ENCODE peak calls at places on chromosome 11, in ten cellular contexts. Y is lung microvascular endothelial cell, C is CMK, M is GM03348, G is Calu3, W is glutamatergic neuron, O is germinal center, U is Daoy, K is RPMI7951, R is GM06990. D is an unnamed sample.
A peak's percentile ranks its signal among the peaks of the same experiment; 100 is the strongest.

GRCh38 chr11:35116762-35117588 is 22.0 kb upstream of the CD44 start:
- DNase-seq in K (peak; percentile 85), C (no peak), M (no peak), O (no peak), U (peak; percentile 42), G (no peak), Y (no peak), W (no peak), R (no peak), D (no peak)

GRCh38 chr11:33532720-33533119 is 167.9 kb downstream of the C11orf91 start:
- DNase-seq in W (no peak), G (no peak), K (no peak), O (no peak), R (no peak), M (no peak), C (no peak), U (no peak), Y (no peak), D (no peak)

GRCh38 chr11:77325159-77325558 is 23.7 kb upstream of the GDPD4 start:
- DNase-seq in C (no peak), M (no peak), G (no peak), W (no peak), K (no peak), U (no peak), Y (no peak), O (no peak), R (no peak), D (no peak)

GRCh38 chr11:14774738-14775137 is 117.3 kb downstream of the CYP2R1 start:
- DNase-seq in U (no peak), G (no peak), K (no peak), M (no peak), Y (no peak), O (no peak), R (no peak), W (no peak), C (no peak), D (no peak)

GRCh38 chr11:11027271-11027670 is 169.4 kb upstream of the ZBED5 start:
- DNase-seq in R (no peak), M (peak; percentile 72), C (no peak), G (no peak), W (no peak), Y (no peak), U (peak; percentile 18), O (no peak), K (peak; percentile 57), D (peak; percentile 88)

GRCh38 chr11:68683952-68684384 is 376 bp upstream of the GAL start:
- DNase-seq in G (no peak), Y (no peak), U (no peak), W (peak; percentile 20), M (no peak), K (no peak), R (no peak), C (no peak), O (no peak), D (no peak)

GRCh38 chr11:2796091-2796490 is 89.5 kb downstream of the CDKN1C start:
- DNase-seq in O (no peak), C (no peak), G (no peak), U (no peak), M (no peak), K (no peak), R (no peak), Y (no peak), W (peak; percentile 4), D (no peak)

GRCh38 chr11:111194789-111195188 is 50.7 kb upstream of the POU2AF2 start:
- DNase-seq in O (no peak), Y (no peak), R (no peak), U (no peak), M (no peak), K (no peak), W (no peak), G (no peak), C (peak; percentile 38), D (no peak)

GRCh38 chr11:13358871-13359270 is 81.3 kb downstream of the BMAL1 start:
- DNase-seq in R (no peak), U (peak; percentile 10), O (no peak), G (no peak), W (no peak), Y (no peak), C (no peak), K (peak; percentile 20), M (no peak), D (peak; percentile 48)

GRCh38 chr11:46554205-46555162 is 39.3 kb downstream of the AMBRA1 start:
- DNase-seq in M (peak; percentile 68), Y (peak; percentile 50), C (no peak), G (peak; percentile 49), W (no peak), R (no peak), O (no peak), U (peak; percentile 51), K (peak; percentile 64), D (peak; percentile 48)

GRCh38 chr11:113574586-113574985 is 99.4 kb upstream of the DRD2 start:
- DNase-seq in C (no peak), W (no peak), R (no peak), M (no peak), K (peak; percentile 82), O (no peak), G (no peak), Y (no peak), U (no peak), D (no peak)

GRCh38 chr11:18347471-18348125 is 25.2 kb downstream of the GTF2H1 start:
- DNase-seq in Y (no peak), G (no peak), R (no peak), U (no peak), O (no peak), M (peak; percentile 40), K (peak; percentile 25), C (no peak), W (no peak), D (peak; percentile 81)

GRCh38 chr11:65962136-65962564 is 616 bp downstream of the SART1 start:
- DNase-seq in O (no peak), Y (no peak), R (no peak), K (no peak), M (no peak), G (no peak), C (no peak), W (no peak), U (no peak), D (no peak)

GRCh38 chr11:128709402-128709801 is 15.5 kb downstream of the FLI1 start:
- DNase-seq in C (no peak), M (peak; percentile 67), W (no peak), U (peak; percentile 91), K (peak; percentile 91), O (no peak), Y (peak; percentile 99), R (no peak), G (peak; percentile 37), D (peak; percentile 82)

GRCh38 chr11:111064118-111064517 is 181.4 kb upstream of the POU2AF2 start:
- DNase-seq in U (no peak), G (no peak), C (no peak), K (peak; percentile 61), Y (no peak), O (no peak), R (no peak), M (no peak), W (no peak), D (peak; percentile 54)

GRCh38 chr11:87331273-87331672 is 293.5 kb downstream of the TMEM135 start:
- DNase-seq in Y (no peak), O (no peak), M (no peak), U (no peak), K (no peak), W (no peak), R (no peak), G (no peak), C (no peak), D (no peak)

GRCh38 chr11:119306373-119306890 is 10.5 kb downstream of the MCAM start:
- DNase-seq in Y (no peak), U (no peak), G (no peak), O (no peak), K (no peak), C (no peak), W (no peak), M (peak; percentile 58), R (no peak), D (no peak)

GRCh38 chr11:68282141-68282860 is 10.5 kb upstream of the C11orf24 start:
- DNase-seq in O (no peak), Y (peak; percentile 37), G (no peak), K (no peak), W (no peak), C (peak; percentile 79), U (no peak), M (no peak), R (peak; percentile 56), D (no peak)

GRCh38 chr11:15969281-15969680 is 387.1 kb downstream of the SOX6 start:
- DNase-seq in C (peak; percentile 8), M (peak; percentile 59), U (peak; percentile 78), O (no peak), Y (peak; percentile 84), K (peak; percentile 82), R (peak; percentile 7), W (no peak), G (peak; percentile 56), D (peak; percentile 67)

GRCh38 chr11:28537822-28538221 is 429.6 kb downstream of the METTL15 start:
- DNase-seq in K (no peak), R (no peak), U (no peak), O (no peak), C (no peak), Y (no peak), G (no peak), M (no peak), W (no peak), D (peak; percentile 27)

GRCh38 chr11:6251990-6252473 is 7.6 kb upstream of the CCKBR start:
- DNase-seq in G (no peak), W (peak; percentile 32), O (no peak), K (no peak), Y (no peak), U (no peak), C (no peak), R (no peak), M (peak; percentile 29), D (no peak)

GRCh38 chr11:63909621-63910506 is 7.1 kb downstream of the RCOR2 start:
- DNase-seq in O (no peak), W (peak; percentile 79), M (no peak), K (no peak), G (no peak), U (no peak), C (no peak), Y (no peak), R (no peak), D (no peak)

GRCh38 chr11:33000181-33000580 is 15.5 kb upstream of the DEPDC7 start:
- DNase-seq in R (no peak), Y (peak; percentile 4), O (no peak), M (peak; percentile 30), C (no peak), W (no peak), U (peak; percentile 23), K (peak; percentile 68), G (no peak), D (peak; percentile 82)